ENCODE peak calls at places on chromosomes 7 and 10, in four cellular contexts. One of them, this sample, is unnamed.

GRCh38 chr10:114441107-114441506 is 36.8 kb upstream of the AFAP1L2 start:
- DNase-seq in AG10803: no peak
- DNase-seq in hepatocyte: no peak
- DNase-seq in keratinocyte: no peak
- DNase-seq in this sample: no peak

GRCh38 chr10:64795847-64796246 is 1274.6 kb downstream of the REEP3 start:
- DNase-seq in AG10803: no peak
- DNase-seq in hepatocyte: no peak
- DNase-seq in keratinocyte: no peak
- DNase-seq in this sample: no peak

GRCh38 chr7:22677680-22678079 is 49.3 kb upstream of the IL6 start:
- DNase-seq in AG10803: no peak
- DNase-seq in hepatocyte: no peak
- DNase-seq in keratinocyte: no peak
- DNase-seq in this sample: no peak

GRCh38 chr10:2980791-2981360 is 86.5 kb upstream of the PFKP start:
- DNase-seq in AG10803: peak
- DNase-seq in hepatocyte: no peak
- DNase-seq in keratinocyte: peak
- DNase-seq in this sample: no peak

GRCh38 chr7:134991469-134992339 is 5.4 kb downstream of the AGBL3 start:
- DNase-seq in AG10803: no peak
- DNase-seq in hepatocyte: peak
- DNase-seq in keratinocyte: no peak
- DNase-seq in this sample: peak

GRCh38 chr10:24826022-24826421 is 102.3 kb upstream of the ARHGAP21 start:
- DNase-seq in AG10803: peak
- DNase-seq in hepatocyte: peak
- DNase-seq in keratinocyte: no peak
- DNase-seq in this sample: no peak

GRCh38 chr10:132297521-132297920 is 10.2 kb downstream of the STK32C start:
- DNase-seq in AG10803: no peak
- DNase-seq in hepatocyte: no peak
- DNase-seq in keratinocyte: no peak
- DNase-seq in this sample: no peak

GRCh38 chr10:130048081-130048480 is 62.5 kb downstream of the C10orf143 start:
- DNase-seq in AG10803: no peak
- DNase-seq in hepatocyte: no peak
- DNase-seq in keratinocyte: no peak
- DNase-seq in this sample: no peak

GRCh38 chr7:48090095-48090805 is 1.2 kb downstream of the UPP1 start:
- DNase-seq in AG10803: no peak
- DNase-seq in hepatocyte: peak
- DNase-seq in keratinocyte: no peak
- DNase-seq in this sample: no peak

GRCh38 chr7:4716946-4717694 is 35.0 kb downstream of the FOXK1 start:
- DNase-seq in AG10803: no peak
- DNase-seq in hepatocyte: no peak
- DNase-seq in keratinocyte: no peak
- DNase-seq in this sample: no peak

GRCh38 chr7:30246392-30246791 is 38.0 kb upstream of the ZNRF2 start:
- DNase-seq in AG10803: no peak
- DNase-seq in hepatocyte: no peak
- DNase-seq in keratinocyte: no peak
- DNase-seq in this sample: no peak

GRCh38 chr10:64468219-64468618 is 947.0 kb downstream of the REEP3 start:
- DNase-seq in AG10803: no peak
- DNase-seq in hepatocyte: no peak
- DNase-seq in keratinocyte: no peak
- DNase-seq in this sample: no peak

GRCh38 chr7:151925446-151926335 is 30.6 kb upstream of the GALNTL5 start:
- DNase-seq in AG10803: no peak
- DNase-seq in hepatocyte: no peak
- DNase-seq in keratinocyte: no peak
- DNase-seq in this sample: no peak

GRCh38 chr7:3432916-3433315 is 131.9 kb downstream of the SDK1 start:
- DNase-seq in AG10803: peak
- DNase-seq in hepatocyte: no peak
- DNase-seq in keratinocyte: no peak
- DNase-seq in this sample: no peak

GRCh38 chr10:132477066-132477397 is 60.6 kb upstream of the INPP5A start:
- DNase-seq in AG10803: no peak
- DNase-seq in hepatocyte: no peak
- DNase-seq in keratinocyte: no peak
- DNase-seq in this sample: no peak

GRCh38 chr7:139697031-139697430 is 80.8 kb downstream of the HIPK2 start:
- DNase-seq in AG10803: no peak
- DNase-seq in hepatocyte: no peak
- DNase-seq in keratinocyte: no peak
- DNase-seq in this sample: no peak

GRCh38 chr7:73652541-73652949 is 15.1 kb upstream of the VPS37D start:
- DNase-seq in AG10803: no peak
- DNase-seq in hepatocyte: no peak
- DNase-seq in keratinocyte: no peak
- DNase-seq in this sample: no peak

GRCh38 chr7:24665564-24666294 is 91.5 kb downstream of the GSDME start:
- DNase-seq in AG10803: peak
- DNase-seq in hepatocyte: peak
- DNase-seq in keratinocyte: no peak
- DNase-seq in this sample: no peak

GRCh38 chr10:130848855-130849254 is 462.7 kb downstream of the TCERG1L start:
- DNase-seq in AG10803: no peak
- DNase-seq in hepatocyte: no peak
- DNase-seq in keratinocyte: no peak
- DNase-seq in this sample: no peak

GRCh38 chr7:81267508-81267907 is 348.7 kb upstream of the SEMA3C start:
- DNase-seq in AG10803: peak
- DNase-seq in hepatocyte: no peak
- DNase-seq in keratinocyte: peak
- DNase-seq in this sample: no peak

GRCh38 chr7:139680676-139681462 is 96.9 kb downstream of the HIPK2 start:
- DNase-seq in AG10803: peak
- DNase-seq in hepatocyte: peak
- DNase-seq in keratinocyte: peak
- DNase-seq in this sample: no peak

GRCh38 chr7:29299986-29300609 is 105.5 kb downstream of the CHN2 start:
- DNase-seq in AG10803: no peak
- DNase-seq in hepatocyte: no peak
- DNase-seq in keratinocyte: no peak
- DNase-seq in this sample: peak

GRCh38 chr7:43954524-43955228 is 28.4 kb downstream of the UBE2D4 start:
- DNase-seq in AG10803: peak
- DNase-seq in hepatocyte: peak
- DNase-seq in keratinocyte: no peak
- DNase-seq in this sample: peak

GRCh38 chr10:62826275-62826674 is 10.1 kb upstream of the EGR2 start:
- DNase-seq in AG10803: no peak
- DNase-seq in hepatocyte: no peak
- DNase-seq in keratinocyte: no peak
- DNase-seq in this sample: no peak

GRCh38 chr10:50393784-50394183 is 142.5 kb upstream of the ASAH2 start:
- DNase-seq in AG10803: no peak
- DNase-seq in hepatocyte: peak
- DNase-seq in keratinocyte: no peak
- DNase-seq in this sample: peak

GRCh38 chr7:51590746-51591145 is 274.1 kb upstream of the COBL start:
- DNase-seq in AG10803: no peak
- DNase-seq in hepatocyte: no peak
- DNase-seq in keratinocyte: no peak
- DNase-seq in this sample: no peak

GRCh38 chr7:47474937-47475879 is 106.7 kb downstream of the TNS3 start:
- DNase-seq in AG10803: peak
- DNase-seq in hepatocyte: peak
- DNase-seq in keratinocyte: peak
- DNase-seq in this sample: peak

GRCh38 chr10:85648279-85648754 is 718.3 kb downstream of the GRID1 start:
- DNase-seq in AG10803: no peak
- DNase-seq in hepatocyte: peak
- DNase-seq in keratinocyte: no peak
- DNase-seq in this sample: no peak

GRCh38 chr7:54722026-54722425 is 37.0 kb downstream of the SEC61G start:
- DNase-seq in AG10803: no peak
- DNase-seq in hepatocyte: no peak
- DNase-seq in keratinocyte: no peak
- DNase-seq in this sample: no peak

GRCh38 chr7:99543081-99543671 is 8.7 kb downstream of the FAM200A start:
- DNase-seq in AG10803: no peak
- DNase-seq in hepatocyte: no peak
- DNase-seq in keratinocyte: no peak
- DNase-seq in this sample: no peak

GRCh38 chr10:96618648-96619047 is 31.8 kb upstream of the TM9SF3 start:
- DNase-seq in AG10803: peak
- DNase-seq in hepatocyte: no peak
- DNase-seq in keratinocyte: no peak
- DNase-seq in this sample: no peak

GRCh38 chr7:87316846-87317545 is 28.5 kb upstream of the CROT start:
- DNase-seq in AG10803: peak
- DNase-seq in hepatocyte: no peak
- DNase-seq in keratinocyte: peak
- DNase-seq in this sample: no peak

GRCh38 chr7:18995811-18996400 is 121.5 kb downstream of the TWIST1 start:
- DNase-seq in AG10803: no peak
- DNase-seq in hepatocyte: peak
- DNase-seq in keratinocyte: no peak
- DNase-seq in this sample: no peak

DNA sequence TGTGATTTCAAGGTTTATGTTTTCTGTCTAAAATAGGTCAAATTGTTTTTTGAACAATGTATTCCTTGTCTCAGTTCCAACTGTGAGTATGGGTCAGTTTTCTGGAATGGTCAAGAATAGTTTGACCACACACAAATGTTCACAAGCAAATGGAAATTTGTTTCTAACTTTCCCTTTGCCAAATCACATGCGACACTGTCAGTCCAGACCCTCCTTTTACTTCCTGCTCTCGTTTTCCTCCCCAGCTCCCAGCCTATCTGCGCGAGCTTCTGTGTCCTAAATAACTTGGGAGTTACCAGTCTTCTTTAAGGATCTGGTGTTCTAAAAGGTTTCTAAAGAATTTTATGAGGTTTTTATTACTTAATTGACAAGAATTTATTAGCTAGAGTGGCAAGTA is 266.0 kb upstream of the KLF6 start:
- DNase-seq in AG10803: peak
- DNase-seq in hepatocyte: no peak
- DNase-seq in keratinocyte: no peak
- DNase-seq in this sample: no peak
- H3K4me3 ChIP-seq in AG10803: peak
- H3K4me3 ChIP-seq in hepatocyte: no peak
- H3K4me3 ChIP-seq in keratinocyte: no peak
- H3K4me3 ChIP-seq in this sample: no peak

GRCh38 chr10:102115775-102116174 is 4.4 kb downstream of the LDB1 start:
- DNase-seq in AG10803: peak
- DNase-seq in hepatocyte: no peak
- DNase-seq in keratinocyte: no peak
- DNase-seq in this sample: no peak
- H3K4me3 ChIP-seq in AG10803: peak
- H3K4me3 ChIP-seq in hepatocyte: no peak
- H3K4me3 ChIP-seq in keratinocyte: no peak
- H3K4me3 ChIP-seq in this sample: no peak

GRCh38 chr7:129277629-129278028 is 52.8 kb downstream of the AHCYL2 start:
- DNase-seq in AG10803: no peak
- DNase-seq in hepatocyte: no peak
- DNase-seq in keratinocyte: no peak
- DNase-seq in this sample: no peak
- H3K4me3 ChIP-seq in AG10803: no peak
- H3K4me3 ChIP-seq in hepatocyte: no peak
- H3K4me3 ChIP-seq in keratinocyte: no peak
- H3K4me3 ChIP-seq in this sample: no peak

GRCh38 chr7:65750511-65751344 is 122.1 kb upstream of the VKORC1L1 start:
- DNase-seq in AG10803: peak
- DNase-seq in hepatocyte: peak
- DNase-seq in keratinocyte: peak
- DNase-seq in this sample: peak
- H3K4me3 ChIP-seq in AG10803: peak
- H3K4me3 ChIP-seq in hepatocyte: peak
- H3K4me3 ChIP-seq in keratinocyte: peak
- H3K4me3 ChIP-seq in this sample: peak

GRCh38 chr7:102300643-102301211 is 14.1 kb downstream of the SH2B2 start:
- DNase-seq in AG10803: no peak
- DNase-seq in hepatocyte: no peak
- DNase-seq in keratinocyte: no peak
- DNase-seq in this sample: no peak
- H3K4me3 ChIP-seq in AG10803: no peak
- H3K4me3 ChIP-seq in hepatocyte: no peak
- H3K4me3 ChIP-seq in keratinocyte: no peak
- H3K4me3 ChIP-seq in this sample: no peak

This sample was measured in Caco-2.